ENCODE peak calls at places on chromosomes 5 and 9, in five cellular contexts. P, E, V, D and I are unnamed samples.

GRCh38 chr5:168935183-168935582 is 356.0 kb upstream of the PANK3 start:
- DNase-seq in P (no peak), E (no peak), V (no peak), D (no peak), I (no peak)

GRCh38 chr5:113601423-113601822 is 87.9 kb downstream of the YTHDC2 start:
- DNase-seq in P (no peak), E (no peak), V (no peak), D (no peak), I (no peak)

GRCh38 chr5:65103674-65104035 is 334.9 kb downstream of the CWC27 start:
- DNase-seq in P (no peak), E (no peak), V (no peak), D (no peak), I (no peak)

GRCh38 chr9:8558176-8558575 is 758.6 kb upstream of the DMAC1 start:
- DNase-seq in P (no peak), E (no peak), V (no peak), D (no peak), I (no peak)

GRCh38 chr9:133534346-133535284 is at the start of gene ADAMTSL2:
- DNase-seq in P (no peak), E (peak; percentile 77), V (no peak), D (no peak), I (no peak)

GRCh38 chr5:137753227-137753985 is 757 bp downstream of the HNRNPA0 start:
- DNase-seq in P (peak; percentile 22), E (peak; percentile 72), V (no peak), D (peak; percentile 10), I (peak; percentile 86)

GRCh38 chr5:129804705-129805104 is 56.8 kb downstream of the MINAR2 start:
- DNase-seq in P (no peak), E (no peak), V (no peak), D (no peak), I (no peak)

GRCh38 chr5:88588609-88589008 is 294.4 kb downstream of the MEF2C start:
- DNase-seq in P (no peak), E (no peak), V (no peak), D (no peak), I (no peak)

GRCh38 chr5:58012103-58012502 is 447.8 kb downstream of the PLK2 start:
- DNase-seq in P (no peak), E (no peak), V (peak; percentile 4), D (no peak), I (no peak)

GRCh38 chr5:92467695-92468094 is 1084.6 kb upstream of the ARRDC3 start:
- DNase-seq in P (no peak), E (no peak), V (no peak), D (no peak), I (no peak)

GRCh38 chr5:9375756-9376155 is 170.1 kb downstream of the SEMA5A start:
- DNase-seq in P (no peak), E (no peak), V (no peak), D (no peak), I (no peak)

GRCh38 chr5:177416334-177416733 is 7.0 kb upstream of the F12 start:
- DNase-seq in P (no peak), E (peak; percentile 88), V (no peak), D (no peak), I (no peak)

GRCh38 chr5:72634444-72634843 is 127.2 kb upstream of the ZNF366 start:
- DNase-seq in P (no peak), E (no peak), V (peak; percentile 28), D (no peak), I (no peak)

GRCh38 chr9:38680827-38681226 is 39.1 kb downstream of the FAM240B start:
- DNase-seq in P (no peak), E (no peak), V (no peak), D (no peak), I (no peak)

GRCh38 chr9:124045076-124045829 is 33.7 kb downstream of the LHX2 start:
- DNase-seq in P (no peak), E (peak; percentile 82), V (no peak), D (no peak), I (no peak)

GRCh38 chr9:75471549-75472114 is 383.3 kb downstream of the OSTF1 start:
- DNase-seq in P (no peak), E (no peak), V (no peak), D (no peak), I (no peak)

GRCh38 chr5:135129307-135129706 is 95.3 kb upstream of the PITX1 start:
- DNase-seq in P (no peak), E (no peak), V (no peak), D (no peak), I (no peak)

GRCh38 chr5:134819404-134819963 is 26.3 kb upstream of the C5orf24 start:
- DNase-seq in P (no peak), E (no peak), V (no peak), D (no peak), I (no peak)

GRCh38 chr5:107203231-107203630 is 467.5 kb downstream of the EFNA5 start:
- DNase-seq in P (no peak), E (no peak), V (no peak), D (no peak), I (no peak)

GRCh38 chr5:149133795-149134777 is 7.2 kb upstream of the ABLIM3 start:
- DNase-seq in P (no peak), E (peak; percentile 93), V (peak; percentile 95), D (no peak), I (no peak)

GRCh38 chr9:126781717-126782388 is 23.0 kb upstream of the ZBTB43 start:
- DNase-seq in P (peak; percentile 93), E (peak; percentile 81), V (peak; percentile 48), D (peak; percentile 82), I (peak; percentile 94)

GRCh38 chr9:127204771-127205470 is 59.7 kb upstream of the GARNL3 start:
- DNase-seq in P (no peak), E (no peak), V (peak; percentile 38), D (no peak), I (no peak)

GRCh38 chr5:120985526-120985925 is 521.4 kb downstream of the PRR16 start:
- DNase-seq in P (no peak), E (no peak), V (no peak), D (no peak), I (no peak)

GRCh38 chr5:153081385-153081784 is 409.1 kb upstream of the GRIA1 start:
- DNase-seq in P (no peak), E (no peak), V (no peak), D (no peak), I (no peak)

GRCh38 chr9:2857564-2858198 is 13.8 kb upstream of the PUM3 start:
- DNase-seq in P (peak; percentile 53), E (peak; percentile 70), V (peak; percentile 50), D (peak; percentile 42), I (peak; percentile 87)

GRCh38 chr9:34366365-34366764 is 10.3 kb downstream of the MYORG start:
- DNase-seq in P (no peak), E (no peak), V (no peak), D (no peak), I (no peak)

GRCh38 chr9:70601000-70601929 is 186.8 kb upstream of the KLF9 start:
- DNase-seq in P (no peak), E (peak; percentile 99), V (peak; percentile 97), D (no peak), I (peak; percentile 96)

GRCh38 chr5:82092-82491 is 9.9 kb upstream of the PLEKHG4B start:
- DNase-seq in P (peak; percentile 35), E (peak; percentile 26), V (no peak), D (no peak), I (no peak)

GRCh38 chr5:79774855-79775237 is 85.2 kb downstream of the CMYA5 start:
- DNase-seq in P (no peak), E (no peak), V (no peak), D (no peak), I (no peak)
- TF ChIP-seq CTCF in P (peak; percentile 1), E (no peak), V (no peak), D (no peak), I (no peak)

DNA sequence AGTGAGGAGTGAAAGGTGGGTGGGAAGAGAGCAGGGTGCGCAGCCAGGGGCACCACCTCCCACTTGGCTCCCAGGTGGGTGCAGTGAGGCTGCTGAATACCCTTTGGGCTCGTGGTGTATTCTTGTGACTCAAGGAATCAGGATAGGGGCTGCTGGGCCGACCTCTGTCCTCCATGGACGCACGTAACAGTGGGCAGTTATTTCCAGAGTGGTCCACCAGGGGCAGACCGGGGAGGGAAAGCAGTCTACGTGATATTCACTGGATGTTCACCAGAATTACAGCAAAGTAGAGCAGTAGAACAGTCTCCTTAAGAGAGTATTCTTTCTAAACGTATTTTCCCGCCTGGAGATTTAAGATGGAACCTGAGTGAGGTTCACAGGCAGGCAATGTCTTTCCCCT is 88.5 kb downstream of the SYK start:
- DNase-seq in P (no peak), E (no peak), V (no peak), D (no peak), I (peak; percentile 66)
- TF ChIP-seq CTCF in P (peak; percentile 54), E (no peak), V (peak; percentile 28), D (no peak), I (no peak)

GRCh38 chr5:6291961-6292360 is 86.4 kb downstream of the MED10 start:
- DNase-seq in P (no peak), E (no peak), V (no peak), D (no peak), I (no peak)
- TF ChIP-seq CTCF in P (peak; percentile 43), E (peak; percentile 53), V (peak; percentile 27), D (peak; percentile 39), I (peak; percentile 41)

GRCh38 chr9:137028281-137029057 is 432 bp upstream of the ABCA2 start:
- DNase-seq in P (peak; percentile 67), E (no peak), V (peak; percentile 26), D (no peak), I (no peak)
- TF ChIP-seq CTCF in P (no peak), E (no peak), V (no peak), D (no peak), I (peak; percentile 4)

GRCh38 chr9:16125637-16126036 is 572.8 kb downstream of the CCDC171 start:
- DNase-seq in P (no peak), E (no peak), V (no peak), D (no peak), I (no peak)

GRCh38 chr9:16126042-16126441 is 573.2 kb downstream of the CCDC171 start:
- DNase-seq in P (no peak), E (no peak), V (peak; percentile 36), D (no peak), I (no peak)

GRCh38 chr9:16131269-16131668 is 578.4 kb downstream of the CCDC171 start:
- DNase-seq in P (no peak), E (no peak), V (peak; percentile 24), D (no peak), I (no peak)

GRCh38 chr9:16132513-16132912 is 579.7 kb downstream of the CCDC171 start:
- DNase-seq in P (no peak), E (no peak), V (no peak), D (no peak), I (no peak)

DNA sequence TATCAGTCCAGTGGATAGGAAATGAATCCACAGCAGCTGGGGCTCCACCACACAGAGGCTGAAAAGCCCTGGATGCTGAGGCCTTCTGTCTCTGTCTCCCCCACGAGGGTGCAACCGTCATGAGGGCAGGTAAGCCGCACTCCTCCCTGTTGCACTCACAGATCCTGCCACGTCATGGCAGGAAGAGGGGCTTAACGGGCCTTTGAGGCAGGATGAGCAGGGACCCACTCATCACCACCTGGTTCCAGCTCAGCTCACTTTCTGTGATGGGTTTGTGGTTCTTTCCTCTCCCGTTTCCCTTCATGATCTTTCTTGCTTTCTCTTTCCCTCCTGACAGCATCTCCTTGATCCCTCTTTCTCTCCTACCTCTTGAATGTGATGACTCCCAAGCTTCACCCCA is 575.2 kb downstream of the CCDC171 start:
- DNase-seq in P (no peak), E (no peak), V (no peak), D (no peak), I (no peak)
- TF ChIP-seq CTCF in P (no peak), E (no peak), V (no peak), D (no peak), I (no peak)

GRCh38 chr5:132661231-132662003 is 3.4 kb downstream of the IL13 start:
- DNase-seq in P (no peak), E (no peak), V (no peak), D (no peak), I (no peak)
- TF ChIP-seq CTCF in P (no peak), E (no peak), V (no peak), D (no peak), I (no peak)